ENCODE peak calls at places on chromosomes 11 and 22, in six cellular contexts. One of them, this sample, is unnamed.

GRCh38 chr11:34425863-34426262 is 12.9 kb upstream of the CAT start:
- DNase-seq in fibroblast of mammary gland: peak
- DNase-seq in hepatocyte: no peak
- DNase-seq in AG10803: peak
- DNase-seq in AG04450: no peak
- DNase-seq in Calu3: no peak
- DNase-seq in this sample: no peak

GRCh38 chr22:48578138-48579034 is 1249.3 kb downstream of the BRD1 start:
- DNase-seq in fibroblast of mammary gland: no peak
- DNase-seq in hepatocyte: no peak
- DNase-seq in AG10803: no peak
- DNase-seq in AG04450: no peak
- DNase-seq in Calu3: no peak
- DNase-seq in this sample: no peak

GRCh38 chr11:132024587-132025295 is 654.3 kb downstream of the NTM start:
- DNase-seq in fibroblast of mammary gland: peak
- DNase-seq in hepatocyte: no peak
- DNase-seq in AG10803: peak
- DNase-seq in AG04450: peak
- DNase-seq in Calu3: no peak
- DNase-seq in this sample: peak

GRCh38 chr11:35237860-35238715 is 99.1 kb downstream of the CD44 start:
- DNase-seq in fibroblast of mammary gland: peak
- DNase-seq in hepatocyte: peak
- DNase-seq in AG10803: no peak
- DNase-seq in AG04450: no peak
- DNase-seq in Calu3: peak
- DNase-seq in this sample: peak

GRCh38 chr11:117396970-117397369 is 69.3 kb downstream of the CEP164 start:
- DNase-seq in fibroblast of mammary gland: no peak
- DNase-seq in hepatocyte: no peak
- DNase-seq in AG10803: no peak
- DNase-seq in AG04450: no peak
- DNase-seq in Calu3: no peak
- DNase-seq in this sample: no peak

GRCh38 chr11:11416917-11417316 is 63.9 kb upstream of the CSNK2A3 start:
- DNase-seq in fibroblast of mammary gland: peak
- DNase-seq in hepatocyte: no peak
- DNase-seq in AG10803: peak
- DNase-seq in AG04450: no peak
- DNase-seq in Calu3: no peak
- DNase-seq in this sample: peak

GRCh38 chr11:74925281-74925680 is 23.6 kb downstream of the XRRA1 start:
- DNase-seq in fibroblast of mammary gland: peak
- DNase-seq in hepatocyte: no peak
- DNase-seq in AG10803: peak
- DNase-seq in AG04450: no peak
- DNase-seq in Calu3: no peak
- DNase-seq in this sample: peak

GRCh38 chr11:8754241-8754640 is 71.6 kb downstream of the RPL27A start:
- DNase-seq in fibroblast of mammary gland: peak
- DNase-seq in hepatocyte: no peak
- DNase-seq in AG10803: peak
- DNase-seq in AG04450: no peak
- DNase-seq in Calu3: no peak
- DNase-seq in this sample: peak

GRCh38 chr11:62402226-62402625 is 16.6 kb upstream of the SCGB1A1 start:
- DNase-seq in fibroblast of mammary gland: peak
- DNase-seq in hepatocyte: no peak
- DNase-seq in AG10803: peak
- DNase-seq in AG04450: no peak
- DNase-seq in Calu3: no peak
- DNase-seq in this sample: no peak

GRCh38 chr11:67665537-67666302 is 8.7 kb downstream of the ALDH3B2 start:
- DNase-seq in fibroblast of mammary gland: no peak
- DNase-seq in hepatocyte: peak
- DNase-seq in AG10803: no peak
- DNase-seq in AG04450: no peak
- DNase-seq in Calu3: peak
- DNase-seq in this sample: no peak

GRCh38 chr11:105046898-105047579 is 1.9 kb upstream of the CARD16 start:
- DNase-seq in fibroblast of mammary gland: peak
- DNase-seq in hepatocyte: peak
- DNase-seq in AG10803: peak
- DNase-seq in AG04450: peak
- DNase-seq in Calu3: peak
- DNase-seq in this sample: peak

GRCh38 chr11:102401905-102402304 is 50.7 kb downstream of the TMEM123 start:
- DNase-seq in fibroblast of mammary gland: no peak
- DNase-seq in hepatocyte: no peak
- DNase-seq in AG10803: no peak
- DNase-seq in AG04450: no peak
- DNase-seq in Calu3: no peak
- DNase-seq in this sample: no peak

GRCh38 chr11:132640952-132641351 is 891.3 kb downstream of the OPCML start:
- DNase-seq in fibroblast of mammary gland: no peak
- DNase-seq in hepatocyte: no peak
- DNase-seq in AG10803: no peak
- DNase-seq in AG04450: no peak
- DNase-seq in Calu3: no peak
- DNase-seq in this sample: no peak

GRCh38 chr11:19816040-19816439 is 103.4 kb downstream of the NAV2 start:
- DNase-seq in fibroblast of mammary gland: no peak
- DNase-seq in hepatocyte: no peak
- DNase-seq in AG10803: peak
- DNase-seq in AG04450: no peak
- DNase-seq in Calu3: no peak
- DNase-seq in this sample: no peak

GRCh38 chr11:36454991-36455611 is 55.0 kb downstream of the TRAF6 start:
- DNase-seq in fibroblast of mammary gland: no peak
- DNase-seq in hepatocyte: no peak
- DNase-seq in AG10803: peak
- DNase-seq in AG04450: no peak
- DNase-seq in Calu3: no peak
- DNase-seq in this sample: peak

GRCh38 chr11:133968300-133968699 is 11.5 kb upstream of the IGSF9B start:
- DNase-seq in fibroblast of mammary gland: no peak
- DNase-seq in hepatocyte: no peak
- DNase-seq in AG10803: no peak
- DNase-seq in AG04450: no peak
- DNase-seq in Calu3: no peak
- DNase-seq in this sample: no peak

GRCh38 chr11:44243633-44244343 is 66.2 kb downstream of the ALX4 start:
- DNase-seq in fibroblast of mammary gland: peak
- DNase-seq in hepatocyte: peak
- DNase-seq in AG10803: peak
- DNase-seq in AG04450: no peak
- DNase-seq in Calu3: no peak
- DNase-seq in this sample: peak

GRCh38 chr11:111514216-111515031 is at the start of gene HOATZ:
- DNase-seq in fibroblast of mammary gland: no peak
- DNase-seq in hepatocyte: peak
- DNase-seq in AG10803: no peak
- DNase-seq in AG04450: no peak
- DNase-seq in Calu3: no peak
- DNase-seq in this sample: peak

GRCh38 chr11:11966354-11966741 is 42.1 kb downstream of the DKK3 start:
- DNase-seq in fibroblast of mammary gland: no peak
- DNase-seq in hepatocyte: no peak
- DNase-seq in AG10803: no peak
- DNase-seq in AG04450: no peak
- DNase-seq in Calu3: no peak
- DNase-seq in this sample: no peak

GRCh38 chr11:57641011-57641410 is 8.7 kb downstream of the YPEL4 start:
- DNase-seq in fibroblast of mammary gland: peak
- DNase-seq in hepatocyte: peak
- DNase-seq in AG10803: no peak
- DNase-seq in AG04450: no peak
- DNase-seq in Calu3: peak
- DNase-seq in this sample: peak

GRCh38 chr11:67367014-67367835 is 6.2 kb downstream of the CLCF1 start:
- DNase-seq in fibroblast of mammary gland: no peak
- DNase-seq in hepatocyte: peak
- DNase-seq in AG10803: no peak
- DNase-seq in AG04450: no peak
- DNase-seq in Calu3: no peak
- DNase-seq in this sample: peak

GRCh38 chr11:8333431-8334401 is 70.0 kb upstream of the LMO1 start:
- DNase-seq in fibroblast of mammary gland: peak
- DNase-seq in hepatocyte: peak
- DNase-seq in AG10803: no peak
- DNase-seq in AG04450: no peak
- DNase-seq in Calu3: peak
- DNase-seq in this sample: no peak

GRCh38 chr11:10305262-10305963 is 540 bp downstream of the ADM start:
- DNase-seq in fibroblast of mammary gland: no peak
- DNase-seq in hepatocyte: peak
- DNase-seq in AG10803: peak
- DNase-seq in AG04450: no peak
- DNase-seq in Calu3: peak
- DNase-seq in this sample: peak

GRCh38 chr22:29359469-29359868 is 28.9 kb downstream of the AP1B1 start:
- DNase-seq in fibroblast of mammary gland: peak
- DNase-seq in hepatocyte: peak
- DNase-seq in AG10803: peak
- DNase-seq in AG04450: no peak
- DNase-seq in Calu3: peak
- DNase-seq in this sample: peak
- TF ChIP-seq CTCF in fibroblast of mammary gland: peak
- TF ChIP-seq CTCF in hepatocyte: peak
- TF ChIP-seq CTCF in AG10803: peak
- TF ChIP-seq CTCF in AG04450: peak
- TF ChIP-seq CTCF in Calu3: peak
- TF ChIP-seq CTCF in this sample: peak

GRCh38 chr11:64268687-64269379 is 15.6 kb downstream of the BAD start:
- DNase-seq in fibroblast of mammary gland: peak
- DNase-seq in hepatocyte: peak
- DNase-seq in AG10803: peak
- DNase-seq in AG04450: no peak
- DNase-seq in Calu3: peak
- DNase-seq in this sample: peak

GRCh38 chr11:64275031-64275800 is 9.2 kb downstream of the BAD start:
- DNase-seq in fibroblast of mammary gland: no peak
- DNase-seq in hepatocyte: no peak
- DNase-seq in AG10803: no peak
- DNase-seq in AG04450: no peak
- DNase-seq in Calu3: no peak
- DNase-seq in this sample: no peak

GRCh38 chr11:64268028-64268686 is 16.3 kb downstream of the BAD start:
- DNase-seq in fibroblast of mammary gland: no peak
- DNase-seq in hepatocyte: no peak
- DNase-seq in AG10803: no peak
- DNase-seq in AG04450: no peak
- DNase-seq in Calu3: no peak
- DNase-seq in this sample: peak

GRCh38 chr11:64269380-64270234 is 14.9 kb downstream of the BAD start:
- DNase-seq in fibroblast of mammary gland: peak
- DNase-seq in hepatocyte: peak
- DNase-seq in AG10803: peak
- DNase-seq in AG04450: peak
- DNase-seq in Calu3: peak
- DNase-seq in this sample: peak

GRCh38 chr11:64271339-64272132 is 12.9 kb downstream of the BAD start:
- DNase-seq in fibroblast of mammary gland: peak
- DNase-seq in hepatocyte: peak
- DNase-seq in AG10803: peak
- DNase-seq in AG04450: peak
- DNase-seq in Calu3: peak
- DNase-seq in this sample: peak
- TF ChIP-seq CTCF in fibroblast of mammary gland: no peak
- TF ChIP-seq CTCF in hepatocyte: peak
- TF ChIP-seq CTCF in AG10803: no peak
- TF ChIP-seq CTCF in AG04450: no peak
- TF ChIP-seq CTCF in Calu3: no peak
- TF ChIP-seq CTCF in this sample: no peak

GRCh38 chr11:123434911-123435310 is 4.8 kb downstream of the GRAMD1B start:
- DNase-seq in fibroblast of mammary gland: no peak
- DNase-seq in hepatocyte: no peak
- DNase-seq in AG10803: no peak
- DNase-seq in AG04450: no peak
- DNase-seq in Calu3: no peak
- DNase-seq in this sample: no peak

GRCh38 chr11:123431619-123432018 is 1.6 kb downstream of the GRAMD1B start:
- DNase-seq in fibroblast of mammary gland: no peak
- DNase-seq in hepatocyte: no peak
- DNase-seq in AG10803: no peak
- DNase-seq in AG04450: no peak
- DNase-seq in Calu3: no peak
- DNase-seq in this sample: no peak

GRCh38 chr11:123437236-123437979 is 7.3 kb downstream of the GRAMD1B start:
- DNase-seq in fibroblast of mammary gland: no peak
- DNase-seq in hepatocyte: no peak
- DNase-seq in AG10803: no peak
- DNase-seq in AG04450: no peak
- DNase-seq in Calu3: no peak
- DNase-seq in this sample: no peak

GRCh38 chr11:123430736-123431356 is 777 bp downstream of the GRAMD1B start:
- DNase-seq in fibroblast of mammary gland: no peak
- DNase-seq in hepatocyte: peak
- DNase-seq in AG10803: peak
- DNase-seq in AG04450: no peak
- DNase-seq in Calu3: no peak
- DNase-seq in this sample: peak

GRCh38 chr11:123434262-123434661 is 4.2 kb downstream of the GRAMD1B start:
- DNase-seq in fibroblast of mammary gland: peak
- DNase-seq in hepatocyte: no peak
- DNase-seq in AG10803: peak
- DNase-seq in AG04450: no peak
- DNase-seq in Calu3: peak
- DNase-seq in this sample: no peak
- TF ChIP-seq CTCF in fibroblast of mammary gland: peak
- TF ChIP-seq CTCF in hepatocyte: peak
- TF ChIP-seq CTCF in AG10803: peak
- TF ChIP-seq CTCF in AG04450: peak
- TF ChIP-seq CTCF in Calu3: no peak
- TF ChIP-seq CTCF in this sample: peak

GRCh38 chr11:115958089-115959000 is 454.1 kb upstream of the CADM1 start:
- DNase-seq in fibroblast of mammary gland: no peak
- DNase-seq in hepatocyte: no peak
- DNase-seq in AG10803: no peak
- DNase-seq in AG04450: no peak
- DNase-seq in Calu3: no peak
- DNase-seq in this sample: no peak
- TF ChIP-seq CTCF in fibroblast of mammary gland: no peak
- TF ChIP-seq CTCF in hepatocyte: no peak
- TF ChIP-seq CTCF in AG10803: no peak
- TF ChIP-seq CTCF in AG04450: no peak
- TF ChIP-seq CTCF in Calu3: no peak
- TF ChIP-seq CTCF in this sample: no peak

DNA sequence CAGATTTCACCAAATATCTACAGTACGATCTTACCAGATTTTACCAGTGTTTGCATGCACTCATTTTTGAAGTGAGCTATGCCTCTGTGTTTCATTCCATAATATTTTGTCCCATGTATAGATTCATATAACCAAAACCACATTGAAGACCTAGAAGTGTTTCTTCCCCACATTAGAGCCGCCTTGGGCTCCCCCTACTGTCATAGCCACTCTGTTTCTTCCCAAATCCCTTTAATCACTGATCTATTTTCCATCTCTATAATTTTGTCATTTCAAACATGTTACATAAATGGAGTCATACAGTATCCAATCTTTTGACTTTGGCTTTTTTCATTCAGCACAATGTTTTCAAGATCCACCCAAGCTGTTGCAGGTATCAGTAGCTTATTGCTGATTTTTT is 12.7 kb downstream of the MRGPRX3 start:
- DNase-seq in fibroblast of mammary gland: peak
- DNase-seq in hepatocyte: no peak
- DNase-seq in AG10803: no peak
- DNase-seq in AG04450: no peak
- DNase-seq in Calu3: no peak
- DNase-seq in this sample: no peak
- TF ChIP-seq CTCF in fibroblast of mammary gland: peak
- TF ChIP-seq CTCF in hepatocyte: peak
- TF ChIP-seq CTCF in AG10803: peak
- TF ChIP-seq CTCF in AG04450: peak
- TF ChIP-seq CTCF in Calu3: no peak
- TF ChIP-seq CTCF in this sample: peak